ENCODE peak calls at places on chromosomes 1 and 21, in seven cellular contexts. W, Q, Y, L, V, D and U are unnamed samples.

GRCh38 chr1:230937370-230937769 is 41.3 kb downstream of the TTC13 start:
- DNase-seq in W (no peak), Q (no peak), Y (peak; percentile 45), L (no peak), V (no peak), D (no peak), U (no peak)

GRCh38 chr1:181089017-181089776 is 697 bp downstream of the IER5 start:
- DNase-seq in W (peak; percentile 56), Q (no peak), Y (no peak), L (no peak), V (peak; percentile 39), D (peak; percentile 26), U (peak; percentile 44)

GRCh38 chr1:32998009-32998555 is 33.5 kb upstream of the RNF19B start:
- DNase-seq in W (no peak), Q (no peak), Y (no peak), L (no peak), V (no peak), D (no peak), U (no peak)

GRCh38 chr1:156750932-156751723 is at the start of gene HDGF:
- DNase-seq in W (peak; percentile 65), Q (no peak), Y (no peak), L (peak; percentile 85), V (peak; percentile 53), D (peak; percentile 32), U (peak; percentile 48)

GRCh38 chr1:22259581-22260282 is 116.8 kb upstream of the WNT4 start:
- DNase-seq in W (peak; percentile 75), Q (no peak), Y (peak; percentile 32), L (no peak), V (peak; percentile 64), D (no peak), U (peak; percentile 67)

GRCh38 chr1:18114726-18115410 is 7.3 kb downstream of the IGSF21 start:
- DNase-seq in W (no peak), Q (no peak), Y (no peak), L (no peak), V (no peak), D (no peak), U (no peak)

GRCh38 chr1:6445062-6445763 is 20.6 kb downstream of the ESPN start:
- DNase-seq in W (peak; percentile 86), Q (peak; percentile 74), Y (peak; percentile 15), L (no peak), V (peak; percentile 74), D (no peak), U (peak; percentile 80)

GRCh38 chr1:220956861-220957605 is 77.8 kb downstream of the HLX start:
- DNase-seq in W (no peak), Q (no peak), Y (peak; percentile 98), L (no peak), V (no peak), D (no peak), U (no peak)

GRCh38 chr1:110240476-110241210 is 30.5 kb downstream of the KCNC4 start:
- DNase-seq in W (no peak), Q (no peak), Y (no peak), L (peak; percentile 53), V (no peak), D (no peak), U (peak; percentile 52)

GRCh38 chr1:43445618-43446387 is 7.9 kb downstream of the HYI start:
- DNase-seq in W (peak; percentile 35), Q (no peak), Y (peak; percentile 24), L (no peak), V (peak; percentile 5), D (no peak), U (peak; percentile 11)

GRCh38 chr21:32771134-32771523 is 426 bp downstream of the PAXBP1 start:
- DNase-seq in W (peak; percentile 61), Q (peak; percentile 33), Y (peak; percentile 56), L (peak; percentile 84), V (peak; percentile 61), D (peak; percentile 26), U (peak; percentile 58)
- TF ChIP-seq POLR2A in W (no peak), Q (no peak), Y (no peak), L (no peak), V (no peak), D (no peak), U (no peak)

GRCh38 chr1:26694185-26694572 is 1.6 kb upstream of the ARID1A start:
- DNase-seq in W (no peak), Q (no peak), Y (no peak), L (no peak), V (no peak), D (no peak), U (no peak)

GRCh38 chr1:26693557-26694184 is 2.1 kb upstream of the ARID1A start:
- DNase-seq in W (no peak), Q (no peak), Y (no peak), L (no peak), V (no peak), D (no peak), U (no peak)

GRCh38 chr1:26694597-26695416 is 1.0 kb upstream of the ARID1A start:
- DNase-seq in W (no peak), Q (no peak), Y (no peak), L (no peak), V (peak; percentile 20), D (no peak), U (no peak)

GRCh38 chr1:26692211-26692792 is 3.5 kb upstream of the ARID1A start:
- DNase-seq in W (peak; percentile 88), Q (peak; percentile 88), Y (peak; percentile 91), L (peak; percentile 95), V (peak; percentile 90), D (peak; percentile 90), U (peak; percentile 83)

GRCh38 chr1:26692793-26693490 is 2.9 kb upstream of the ARID1A start:
- DNase-seq in W (peak; percentile 97), Q (peak; percentile 97), Y (peak; percentile 99), L (peak; percentile 98), V (peak; percentile 97), D (peak; percentile 93), U (peak; percentile 94)
- TF ChIP-seq POLR2A in W (peak; percentile 34), Q (peak; percentile 59), Y (peak; percentile 58), L (no peak), V (peak; percentile 11), D (no peak), U (no peak)

GRCh38 chr21:25578070-25578961 is 29.0 kb downstream of the MRPL39 start:
- DNase-seq in W (no peak), Q (peak; percentile 6), Y (peak; percentile 36), L (no peak), V (no peak), D (no peak), U (no peak)
- TF ChIP-seq POLR2A in W (no peak), Q (no peak), Y (no peak), L (no peak), V (no peak), D (no peak), U (no peak)

GRCh38 chr21:42534361-42534900 is 20.8 kb downstream of the SLC37A1 start:
- DNase-seq in W (peak; percentile 49), Q (no peak), Y (no peak), L (peak; percentile 75), V (peak; percentile 31), D (peak; percentile 67), U (peak; percentile 26)
- TF ChIP-seq POLR2A in W (peak; percentile 26), Q (no peak), Y (no peak), L (no peak), V (peak; percentile 19), D (no peak), U (no peak)

GRCh38 chr1:212731630-212732029 is 32.0 kb upstream of the BATF3 start:
- DNase-seq in W (no peak), Q (no peak), Y (no peak), L (no peak), V (no peak), D (no peak), U (no peak)
- TF ChIP-seq POLR2A in W (no peak), Q (no peak), Y (no peak), L (no peak), V (no peak), D (no peak), U (no peak)